ENCODE peak calls at places on chromosomes 12 and 14, in four cellular contexts. One of them, this sample, is unnamed.

GRCh38 chr12:89648211-89648930 is 60.3 kb downstream of the ATP2B1 start:
- DNase-seq in foreskin fibroblast: peak; percentile 48
- DNase-seq in kidney epithelial cell: no peak
- DNase-seq in HL-60: no peak
- DNase-seq in this sample: no peak

GRCh38 chr12:105445261-105446015 is 114.9 kb downstream of the C12orf75 start:
- DNase-seq in foreskin fibroblast: peak; percentile 12
- DNase-seq in kidney epithelial cell: no peak
- DNase-seq in HL-60: no peak
- DNase-seq in this sample: no peak

GRCh38 chr12:1766110-1766509 is 54.3 kb upstream of the LRTM2 start:
- DNase-seq in foreskin fibroblast: no peak
- DNase-seq in kidney epithelial cell: no peak
- DNase-seq in HL-60: no peak
- DNase-seq in this sample: no peak

GRCh38 chr12:82959821-82960220 is 273.1 kb downstream of the TMTC2 start:
- DNase-seq in foreskin fibroblast: no peak
- DNase-seq in kidney epithelial cell: no peak
- DNase-seq in HL-60: no peak
- DNase-seq in this sample: no peak

GRCh38 chr12:93982847-93983315 is 165.5 kb upstream of the PLXNC1 start:
- DNase-seq in foreskin fibroblast: peak; percentile 74
- DNase-seq in kidney epithelial cell: peak; percentile 7
- DNase-seq in HL-60: no peak
- DNase-seq in this sample: peak; percentile 46

GRCh38 chr12:6734506-6735082 is 10.7 kb downstream of the COPS7A start:
- DNase-seq in foreskin fibroblast: no peak
- DNase-seq in kidney epithelial cell: no peak
- DNase-seq in HL-60: no peak
- DNase-seq in this sample: no peak

GRCh38 chr14:72555609-72556000 is 338.3 kb downstream of the DPF3 start:
- DNase-seq in foreskin fibroblast: no peak
- DNase-seq in kidney epithelial cell: no peak
- DNase-seq in HL-60: no peak
- DNase-seq in this sample: no peak

GRCh38 chr12:93978553-93978952 is 169.8 kb upstream of the PLXNC1 start:
- DNase-seq in foreskin fibroblast: peak; percentile 84
- DNase-seq in kidney epithelial cell: no peak
- DNase-seq in HL-60: no peak
- DNase-seq in this sample: peak; percentile 80

GRCh38 chr14:55438066-55438683 is 2.2 kb downstream of the TBPL2 start:
- DNase-seq in foreskin fibroblast: peak; percentile 73
- DNase-seq in kidney epithelial cell: peak; percentile 31
- DNase-seq in HL-60: no peak
- DNase-seq in this sample: peak; percentile 23

GRCh38 chr12:124964836-124965462 is 24.0 kb downstream of the DHX37 start:
- DNase-seq in foreskin fibroblast: no peak
- DNase-seq in kidney epithelial cell: no peak
- DNase-seq in HL-60: no peak
- DNase-seq in this sample: no peak

GRCh38 chr12:7905071-7905470 is 30.9 kb downstream of the SLC2A3 start:
- DNase-seq in foreskin fibroblast: no peak
- DNase-seq in kidney epithelial cell: no peak
- DNase-seq in HL-60: no peak
- DNase-seq in this sample: no peak

GRCh38 chr14:38255673-38256357 is at the start of gene CLEC14A:
- DNase-seq in foreskin fibroblast: peak; percentile 36
- DNase-seq in kidney epithelial cell: no peak
- DNase-seq in HL-60: no peak
- DNase-seq in this sample: no peak

GRCh38 chr12:130007771-130008170 is 103.9 kb upstream of the TMEM132D start:
- DNase-seq in foreskin fibroblast: no peak
- DNase-seq in kidney epithelial cell: no peak
- DNase-seq in HL-60: no peak
- DNase-seq in this sample: no peak

GRCh38 chr12:25793196-25793595 is 165.3 kb upstream of the RASSF8 start:
- DNase-seq in foreskin fibroblast: no peak
- DNase-seq in kidney epithelial cell: no peak
- DNase-seq in HL-60: no peak
- DNase-seq in this sample: no peak

GRCh38 chr12:119208626-119209061 is 29.9 kb downstream of the HSPB8 start:
- DNase-seq in foreskin fibroblast: no peak
- DNase-seq in kidney epithelial cell: no peak
- DNase-seq in HL-60: no peak
- DNase-seq in this sample: peak; percentile 32

GRCh38 chr14:80927385-80927989 is 14.1 kb downstream of the CEP128 start:
- DNase-seq in foreskin fibroblast: no peak
- DNase-seq in kidney epithelial cell: no peak
- DNase-seq in HL-60: no peak
- DNase-seq in this sample: no peak

GRCh38 chr14:103427485-103428443 is 42.5 kb downstream of the MARK3 start:
- DNase-seq in foreskin fibroblast: peak; percentile 61
- DNase-seq in kidney epithelial cell: no peak
- DNase-seq in HL-60: no peak
- DNase-seq in this sample: peak; percentile 54

GRCh38 chr14:21084396-21084795 is 14.1 kb downstream of the ZNF219 start:
- DNase-seq in foreskin fibroblast: no peak
- DNase-seq in kidney epithelial cell: no peak
- DNase-seq in HL-60: no peak
- DNase-seq in this sample: no peak

GRCh38 chr12:14775652-14776020 is 27.6 kb downstream of the WBP11 start:
- DNase-seq in foreskin fibroblast: peak; percentile 76
- DNase-seq in kidney epithelial cell: no peak
- DNase-seq in HL-60: no peak
- DNase-seq in this sample: peak; percentile 31

GRCh38 chr12:14777271-14777670 is 26.0 kb downstream of the WBP11 start:
- DNase-seq in foreskin fibroblast: peak; percentile 65
- DNase-seq in kidney epithelial cell: no peak
- DNase-seq in HL-60: no peak
- DNase-seq in this sample: no peak

GRCh38 chr12:14774074-14774943 is 29.0 kb downstream of the WBP11 start:
- DNase-seq in foreskin fibroblast: peak; percentile 98
- DNase-seq in kidney epithelial cell: peak; percentile 83
- DNase-seq in HL-60: no peak
- DNase-seq in this sample: peak; percentile 80

GRCh38 chr12:14774944-14775651 is 28.2 kb downstream of the WBP11 start:
- DNase-seq in foreskin fibroblast: peak; percentile 81
- DNase-seq in kidney epithelial cell: no peak
- DNase-seq in HL-60: peak; percentile 42
- DNase-seq in this sample: peak; percentile 42

GRCh38 chr12:14776236-14776959 is 26.9 kb downstream of the WBP11 start:
- DNase-seq in foreskin fibroblast: peak; percentile 63
- DNase-seq in kidney epithelial cell: no peak
- DNase-seq in HL-60: no peak
- DNase-seq in this sample: no peak
- H3K4me3 ChIP-seq in foreskin fibroblast: peak overlapping the region; percentile 90
- H3K4me3 ChIP-seq in kidney epithelial cell: no peak overlapping the region
- H3K4me3 ChIP-seq in HL-60: no peak overlapping the region
- H3K4me3 ChIP-seq in this sample: peak overlapping the region; percentile 84

DNA sequence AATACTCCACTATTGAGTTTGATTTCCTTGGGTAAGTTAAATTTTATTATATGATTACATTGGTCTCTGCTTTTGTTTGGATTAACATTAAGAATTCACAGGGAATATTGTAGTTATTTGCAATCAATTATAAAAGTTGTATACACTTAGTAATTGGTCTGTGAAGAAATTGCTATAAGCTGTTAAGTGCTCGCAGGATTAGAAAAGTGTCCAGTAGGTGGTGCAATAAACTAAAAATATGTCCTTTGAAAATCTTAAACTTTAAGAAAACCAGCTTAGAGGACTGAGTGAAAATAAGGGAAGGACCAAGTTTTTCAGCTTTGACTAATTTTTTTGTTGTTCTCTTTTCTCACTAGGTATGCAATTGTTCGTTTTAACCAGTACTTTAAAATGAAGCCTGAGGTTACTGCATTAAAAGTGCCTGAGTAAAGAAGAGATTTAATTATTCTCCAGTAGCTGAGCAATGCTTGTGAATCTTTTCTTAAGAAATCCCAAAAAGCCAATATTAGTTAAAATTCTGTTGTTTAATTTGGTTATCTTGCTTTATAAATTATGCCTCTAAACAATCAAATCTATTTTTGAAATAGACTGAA is 59.7 kb downstream of the ETNK1 start:
- DNase-seq in foreskin fibroblast: peak; percentile 58
- DNase-seq in kidney epithelial cell: no peak
- DNase-seq in HL-60: peak; percentile 31
- DNase-seq in this sample: no peak
- H3K4me3 ChIP-seq in foreskin fibroblast: no peak overlapping the region
- H3K4me3 ChIP-seq in kidney epithelial cell: no peak overlapping the region
- H3K4me3 ChIP-seq in HL-60: no peak overlapping the region
- H3K4me3 ChIP-seq in this sample: no peak overlapping the region

GRCh38 chr14:65849096-65849495 is 436.6 kb downstream of the FUT8 start:
- DNase-seq in foreskin fibroblast: no peak
- DNase-seq in kidney epithelial cell: no peak
- DNase-seq in HL-60: no peak
- DNase-seq in this sample: no peak
- H3K4me3 ChIP-seq in foreskin fibroblast: no peak overlapping the region
- H3K4me3 ChIP-seq in kidney epithelial cell: no peak overlapping the region
- H3K4me3 ChIP-seq in HL-60: no peak overlapping the region
- H3K4me3 ChIP-seq in this sample: no peak overlapping the region

GRCh38 chr12:59069481-59069880 is 149.2 kb upstream of the LRIG3 start:
- DNase-seq in foreskin fibroblast: no peak
- DNase-seq in kidney epithelial cell: no peak
- DNase-seq in HL-60: no peak
- DNase-seq in this sample: no peak
- H3K4me3 ChIP-seq in foreskin fibroblast: no peak overlapping the region
- H3K4me3 ChIP-seq in kidney epithelial cell: no peak overlapping the region
- H3K4me3 ChIP-seq in HL-60: no peak overlapping the region
- H3K4me3 ChIP-seq in this sample: no peak overlapping the region

DNA sequence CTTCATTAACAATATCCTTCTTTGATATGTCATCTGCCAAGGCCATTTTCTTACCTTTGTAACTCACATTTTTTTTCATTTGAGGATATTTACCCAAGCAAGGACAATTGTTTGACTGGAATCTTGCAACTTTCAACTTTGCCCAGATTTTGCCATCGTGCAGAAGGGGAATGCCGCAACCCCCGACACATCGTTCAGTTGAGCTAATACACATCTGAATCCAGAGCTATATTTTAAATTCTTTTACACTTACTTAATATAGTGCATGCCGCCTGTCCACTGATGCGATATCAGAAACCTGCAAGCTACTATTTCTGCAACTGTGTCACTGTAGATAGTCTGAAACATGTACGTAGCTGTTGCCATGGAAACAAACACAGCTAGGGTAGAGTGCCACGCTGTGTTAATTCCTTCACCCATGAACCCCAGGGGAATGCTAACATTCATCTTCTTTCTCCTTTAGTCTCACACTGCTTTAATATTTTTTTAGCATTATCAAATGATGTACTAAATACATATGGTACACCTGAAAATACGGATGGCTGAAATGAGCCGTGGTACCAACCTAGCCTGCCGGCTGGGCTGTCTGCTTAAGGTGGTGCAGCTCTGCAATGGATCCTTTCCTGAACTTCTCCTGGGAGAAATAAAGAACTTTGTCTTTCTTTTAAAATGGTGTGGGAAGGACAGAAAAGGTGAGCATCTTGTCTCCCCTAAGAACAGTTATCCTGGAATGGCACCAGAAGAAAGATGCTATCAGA is 77.0 kb upstream of the FOXN3 start:
- DNase-seq in foreskin fibroblast: no peak
- DNase-seq in kidney epithelial cell: peak; percentile 93
- DNase-seq in HL-60: no peak
- DNase-seq in this sample: no peak
- H3K4me3 ChIP-seq in foreskin fibroblast: no peak overlapping the region
- H3K4me3 ChIP-seq in kidney epithelial cell: no peak overlapping the region
- H3K4me3 ChIP-seq in HL-60: no peak overlapping the region
- H3K4me3 ChIP-seq in this sample: no peak overlapping the region

GRCh38 chr14:51847489-51847796 is 13.0 kb upstream of the GNG2 start:
- DNase-seq in foreskin fibroblast: no peak
- DNase-seq in kidney epithelial cell: no peak
- DNase-seq in HL-60: no peak
- DNase-seq in this sample: no peak
- H3K4me3 ChIP-seq in foreskin fibroblast: no peak overlapping the region
- H3K4me3 ChIP-seq in kidney epithelial cell: no peak overlapping the region
- H3K4me3 ChIP-seq in HL-60: no peak overlapping the region
- H3K4me3 ChIP-seq in this sample: no peak overlapping the region

GRCh38 chr12:53050426-53051057 is 677 bp downstream of the TNS2 start:
- DNase-seq in foreskin fibroblast: no peak
- DNase-seq in kidney epithelial cell: no peak
- DNase-seq in HL-60: no peak
- DNase-seq in this sample: no peak

GRCh38 chr12:53049582-53050318 is at the start of gene TNS2:
- DNase-seq in foreskin fibroblast: peak; percentile 89
- DNase-seq in kidney epithelial cell: no peak
- DNase-seq in HL-60: no peak
- DNase-seq in this sample: no peak

GRCh38 chr12:53047221-53048032 is 2.4 kb upstream of the TNS2 start:
- DNase-seq in foreskin fibroblast: peak; percentile 89
- DNase-seq in kidney epithelial cell: no peak
- DNase-seq in HL-60: peak; percentile 50
- DNase-seq in this sample: peak; percentile 64

GRCh38 chr12:53048033-53048779 is 1.7 kb upstream of the TNS2 start:
- DNase-seq in foreskin fibroblast: peak; percentile 72
- DNase-seq in kidney epithelial cell: no peak
- DNase-seq in HL-60: no peak
- DNase-seq in this sample: no peak

DNA sequence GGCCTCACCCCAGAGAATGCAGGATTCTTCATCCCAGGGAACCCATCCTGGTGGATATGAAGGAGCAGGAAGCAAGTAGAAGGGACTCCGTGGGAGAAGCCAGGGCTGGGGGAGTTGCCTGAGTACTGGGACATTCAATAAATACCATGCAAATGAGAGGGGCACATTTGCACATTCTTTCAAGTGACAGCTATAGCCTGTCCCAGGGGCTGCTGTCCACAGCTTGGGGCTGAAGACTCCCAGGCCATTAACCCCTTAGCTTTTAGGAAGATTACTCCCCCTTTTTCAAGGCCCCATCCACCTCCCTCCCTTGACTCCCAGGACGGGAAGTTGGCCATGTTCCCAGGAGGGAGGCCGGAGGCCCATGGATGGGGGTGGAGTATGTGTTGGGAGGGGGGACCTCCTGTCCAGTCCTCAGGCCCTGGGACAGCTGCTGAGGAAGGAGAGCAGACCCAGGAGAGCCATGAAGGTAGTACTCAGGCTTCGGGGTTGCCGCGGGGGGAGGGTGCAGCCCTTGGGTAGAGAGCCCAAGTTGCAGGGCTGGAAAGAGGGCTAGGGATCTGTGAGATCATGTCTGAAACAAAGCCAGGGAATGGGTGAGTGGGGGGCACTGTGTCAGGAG is 974 bp upstream of the TNS2 start:
- DNase-seq in foreskin fibroblast: peak; percentile 85
- DNase-seq in kidney epithelial cell: no peak
- DNase-seq in HL-60: no peak
- DNase-seq in this sample: peak; percentile 68
- H3K4me3 ChIP-seq in foreskin fibroblast: peak overlapping the region; percentile 88
- H3K4me3 ChIP-seq in kidney epithelial cell: peak overlapping the region; percentile 32
- H3K4me3 ChIP-seq in HL-60: no peak overlapping the region
- H3K4me3 ChIP-seq in this sample: peak overlapping the region; percentile 71

DNA sequence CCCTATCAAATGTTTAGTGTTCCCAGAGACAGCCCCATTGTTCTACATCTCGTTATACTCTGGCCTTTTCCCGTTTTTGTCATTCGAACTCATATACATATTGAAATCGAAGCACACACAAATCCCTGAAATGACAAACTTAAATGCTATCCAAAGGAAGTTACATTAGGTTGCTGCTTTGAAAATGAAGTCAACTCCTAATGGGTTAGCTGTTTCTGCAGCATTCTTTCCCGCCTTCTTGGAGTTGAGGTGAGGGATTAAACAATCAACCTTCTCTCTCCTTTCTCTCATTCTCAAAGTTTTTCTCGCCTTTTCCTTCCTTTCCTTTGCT is 642 bp upstream of the PHC1 start:
- DNase-seq in foreskin fibroblast: no peak
- DNase-seq in kidney epithelial cell: no peak
- DNase-seq in HL-60: no peak
- DNase-seq in this sample: no peak
- H3K4me3 ChIP-seq in foreskin fibroblast: peak overlapping the region; percentile 79
- H3K4me3 ChIP-seq in kidney epithelial cell: peak overlapping the region; percentile 59
- H3K4me3 ChIP-seq in HL-60: peak overlapping the region; percentile 65
- H3K4me3 ChIP-seq in this sample: peak overlapping the region; percentile 82